ENCODE peak calls at places on chromosomes 12 and 14, in seven cellular contexts. H is HCT116, W is K562, B is HepG2, Q is H1, F is SK-N-SH, T is GM12878. S is an unnamed sample.

GRCh38 chr12:121917950-121918678 is at the start of gene CFAP251:
- DNase-seq in W (peak), T (peak), B (no peak), H (peak), Q (peak), F (peak), S (peak)

GRCh38 chr14:105192866-105193731 is 12.0 kb upstream of the NUDT14 start:
- DNase-seq in T (no peak), B (no peak), Q (no peak), W (no peak), H (no peak), F (no peak), S (no peak)

GRCh38 chr14:26597136-26598080 is at the start of gene NOVA1:
- DNase-seq in Q (peak), W (no peak), F (peak), T (no peak), B (no peak), H (no peak), S (peak)

GRCh38 chr14:84707830-84708229 is 822.1 kb upstream of the FLRT2 start:
- DNase-seq in W (no peak), F (no peak), B (no peak), T (no peak), H (no peak), Q (no peak), S (no peak)

GRCh38 chr14:28759056-28759657 is 7.4 kb upstream of the FOXG1 start:
- DNase-seq in B (no peak), H (no peak), Q (no peak), W (no peak), F (no peak), T (no peak), S (no peak)

GRCh38 chr14:45810152-45810872 is 557.3 kb upstream of the MIS18BP1 start:
- DNase-seq in W (no peak), T (peak), F (no peak), Q (no peak), H (no peak), B (no peak), S (peak)

GRCh38 chr14:103840016-103840415 is 7.4 kb downstream of the PPP1R13B start:
- DNase-seq in H (no peak), Q (no peak), T (no peak), F (no peak), B (no peak), W (no peak), S (no peak)

GRCh38 chr14:65866422-65866821 is 453.9 kb downstream of the FUT8 start:
- DNase-seq in H (no peak), F (no peak), B (no peak), T (no peak), W (no peak), Q (no peak), S (no peak)

GRCh38 chr14:31229009-31229408 is 21.4 kb upstream of the HECTD1 start:
- DNase-seq in B (no peak), H (no peak), Q (no peak), W (no peak), T (no peak), F (no peak), S (no peak)

GRCh38 chr14:71214241-71214640 is 307.0 kb downstream of the PCNX1 start:
- DNase-seq in T (no peak), F (no peak), H (no peak), B (no peak), W (no peak), Q (no peak), S (no peak)

GRCh38 chr14:89572566-89573398 is 155.7 kb upstream of the FOXN3 start:
- DNase-seq in B (no peak), W (no peak), T (no peak), H (no peak), Q (no peak), F (no peak), S (no peak)

GRCh38 chr12:19239616-19240234 is 110.2 kb downstream of the PLEKHA5 start:
- DNase-seq in F (no peak), W (no peak), Q (no peak), H (no peak), B (no peak), T (no peak), S (no peak)

GRCh38 chr12:123063535-123063934 is 83.1 kb downstream of the ARL6IP4 start:
- DNase-seq in Q (peak), H (no peak), B (peak), F (peak), T (no peak), W (peak), S (peak)

GRCh38 chr12:57519758-57520007 is 631 bp downstream of the DDIT3 start:
- DNase-seq in F (no peak), W (no peak), Q (no peak), B (no peak), T (no peak), H (no peak), S (no peak)

GRCh38 chr12:84740602-84741001 is 172.0 kb downstream of the SLC6A15 start:
- DNase-seq in F (no peak), T (no peak), Q (no peak), H (no peak), W (no peak), B (no peak), S (no peak)

GRCh38 chr12:130401703-130402102 is 64.0 kb downstream of the PIWIL1 start:
- DNase-seq in Q (no peak), B (peak), F (no peak), H (no peak), T (no peak), W (no peak), S (peak)

GRCh38 chr12:6700646-6701051 is at the start of gene PIANP:
- DNase-seq in H (no peak), F (peak), Q (no peak), W (peak), B (no peak), T (no peak), S (peak)

GRCh38 chr12:7859552-7859951 is 13.2 kb downstream of the SLC2A14 start:
- DNase-seq in F (no peak), W (no peak), B (no peak), Q (no peak), H (no peak), T (no peak), S (no peak)

GRCh38 chr12:128643106-128643651 is 180.6 kb downstream of the SLC15A4 start:
- DNase-seq in B (no peak), H (no peak), Q (no peak), F (no peak), T (no peak), W (no peak), S (no peak)

GRCh38 chr14:75543786-75544185 is 21.5 kb downstream of the BATF start:
- DNase-seq in F (no peak), H (no peak), Q (no peak), T (no peak), B (no peak), W (no peak), S (no peak)

GRCh38 chr12:42180990-42181611 is 36.4 kb upstream of the GXYLT1 start:
- DNase-seq in F (no peak), H (no peak), T (no peak), B (peak), W (no peak), Q (no peak), S (peak)

GRCh38 chr14:82710257-82710841 is 1176.7 kb upstream of the SEL1L start:
- DNase-seq in B (peak), T (peak), Q (peak), H (peak), W (peak), F (peak), S (peak)

GRCh38 chr14:106417224-106418049 is 891.1 kb downstream of the TMEM121 start:
- DNase-seq in Q (peak), T (peak), W (peak), H (peak), B (peak), F (peak), S (no peak)

GRCh38 chr12:1531654-1532366 is 62.6 kb downstream of the FBXL14 start:
- DNase-seq in W (no peak), H (no peak), B (no peak), T (peak), Q (no peak), F (no peak), S (no peak)

GRCh38 chr12:32889073-32889760 is 7.4 kb downstream of the PKP2 start:
- DNase-seq in H (no peak), W (no peak), T (no peak), B (no peak), Q (no peak), F (no peak), S (no peak)

GRCh38 chr12:105920161-105920684 is 218.5 kb downstream of the NUAK1 start:
- DNase-seq in W (no peak), T (no peak), Q (no peak), F (peak), B (no peak), H (no peak), S (no peak)

GRCh38 chr14:103702497-103703432 is 12.5 kb downstream of the XRCC3 start:
- DNase-seq in Q (no peak), T (no peak), B (no peak), H (no peak), W (no peak), F (peak), S (no peak)

GRCh38 chr12:71216725-71217579 is 59.2 kb upstream of the TSPAN8 start:
- DNase-seq in W (peak), H (peak), F (peak), B (peak), Q (no peak), T (no peak), S (peak)
- TF ChIP-seq JUND in W (no peak), H (no peak), F (no peak), B (no peak), Q (no peak), T (no peak), S (no peak)

DNA sequence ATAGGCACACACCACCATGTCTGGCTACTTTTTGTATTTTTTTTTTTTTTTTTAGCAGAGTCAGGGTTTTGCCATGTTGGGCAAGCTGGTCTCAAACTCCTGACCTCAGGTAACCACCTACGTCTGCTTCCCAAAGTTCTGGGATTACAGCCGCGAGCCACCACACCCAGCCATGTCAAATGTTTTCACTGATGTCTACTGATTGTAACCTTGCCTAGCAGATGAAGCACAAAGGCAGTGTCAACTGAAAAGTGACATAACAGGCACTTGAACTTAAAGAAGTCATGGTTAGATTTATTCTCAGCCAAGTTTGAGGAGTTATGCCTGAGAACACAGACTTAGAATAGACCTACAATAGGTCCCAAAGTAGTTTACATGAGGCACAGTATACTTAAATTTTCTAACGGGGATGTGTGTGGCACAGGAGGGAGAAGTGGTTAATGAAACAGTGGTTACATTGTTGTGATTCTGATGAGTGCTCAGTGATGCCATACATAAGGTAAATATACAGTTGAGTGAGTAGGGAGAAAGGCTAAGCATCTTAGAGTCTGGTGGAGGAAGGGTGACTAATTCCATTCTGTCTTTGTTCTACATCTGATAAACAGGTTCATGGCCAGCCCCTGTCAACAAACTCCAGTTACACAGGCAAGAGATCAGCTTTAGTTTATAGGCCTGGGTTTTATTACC is 12.6 kb upstream of the RNASE4 start:
- DNase-seq in B (peak), T (no peak), F (no peak), Q (no peak), W (no peak), H (no peak), S (peak)
- TF ChIP-seq JUND in B (peak), T (no peak), F (no peak), Q (no peak), W (no peak), H (no peak), S (no peak)

GRCh38 chr12:75979181-75979580 is 52.4 kb downstream of the PHLDA1 start:
- DNase-seq in H (no peak), W (no peak), B (no peak), Q (no peak), T (no peak), F (no peak), S (no peak)
- TF ChIP-seq JUND in H (peak), W (no peak), B (no peak), Q (no peak), T (no peak), F (peak), S (no peak)

GRCh38 chr12:64658892-64659481 is 48.7 kb downstream of the RASSF3 start:
- DNase-seq in B (no peak), Q (no peak), T (no peak), F (no peak), H (no peak), W (no peak), S (no peak)

GRCh38 chr12:64660237-64661018 is 50.1 kb downstream of the RASSF3 start:
- DNase-seq in W (no peak), T (peak), H (no peak), Q (no peak), F (no peak), B (no peak), S (no peak)

GRCh38 chr12:64665506-64665905 is 55.2 kb downstream of the RASSF3 start:
- DNase-seq in W (no peak), B (no peak), Q (no peak), F (no peak), H (no peak), T (peak), S (no peak)

GRCh38 chr12:64666054-64666914 is 56.0 kb downstream of the RASSF3 start:
- DNase-seq in F (no peak), T (no peak), W (no peak), B (peak), Q (no peak), H (no peak), S (no peak)

GRCh38 chr12:64663019-64663418 is 52.7 kb downstream of the RASSF3 start:
- DNase-seq in H (no peak), Q (no peak), B (no peak), T (no peak), W (no peak), F (no peak), S (no peak)
- TF ChIP-seq JUND in H (no peak), Q (no peak), B (no peak), T (no peak), W (no peak), F (no peak), S (no peak)

GRCh38 chr12:95766356-95767019 is 24.1 kb downstream of the NTN4 start:
- DNase-seq in F (no peak), W (no peak), H (no peak), Q (no peak), T (no peak), B (peak), S (peak)

GRCh38 chr12:95764848-95765247 is 25.7 kb downstream of the NTN4 start:
- DNase-seq in T (no peak), W (no peak), F (no peak), H (no peak), Q (no peak), B (no peak), S (no peak)

GRCh38 chr12:95763809-95764253 is 26.7 kb downstream of the NTN4 start:
- DNase-seq in F (no peak), Q (no peak), W (no peak), H (peak), T (no peak), B (peak), S (no peak)

GRCh38 chr12:95762123-95762785 is 28.3 kb downstream of the NTN4 start:
- DNase-seq in B (peak), H (no peak), Q (no peak), F (no peak), W (no peak), T (no peak), S (peak)

GRCh38 chr12:95767703-95768102 is 22.9 kb downstream of the NTN4 start:
- DNase-seq in B (no peak), H (no peak), Q (no peak), T (no peak), W (no peak), F (no peak), S (no peak)
- TF ChIP-seq JUND in B (no peak), H (no peak), Q (no peak), T (no peak), W (no peak), F (no peak), S (no peak)

GRCh38 chr12:75452675-75453330 is 27.8 kb upstream of the GLIPR1 start:
- DNase-seq in B (no peak), T (no peak), W (no peak), H (no peak), F (no peak), Q (no peak), S (no peak)

GRCh38 chr12:75443709-75444108 is 36.8 kb upstream of the GLIPR1 start:
- DNase-seq in Q (no peak), T (no peak), W (no peak), F (no peak), H (no peak), B (no peak), S (no peak)

GRCh38 chr12:75444444-75445136 is 36.0 kb upstream of the GLIPR1 start:
- DNase-seq in Q (no peak), B (peak), T (no peak), H (no peak), W (no peak), F (no peak), S (no peak)

GRCh38 chr12:75447695-75448393 is 32.7 kb upstream of the GLIPR1 start:
- DNase-seq in H (no peak), B (no peak), F (no peak), Q (no peak), T (no peak), W (no peak), S (no peak)

DNA sequence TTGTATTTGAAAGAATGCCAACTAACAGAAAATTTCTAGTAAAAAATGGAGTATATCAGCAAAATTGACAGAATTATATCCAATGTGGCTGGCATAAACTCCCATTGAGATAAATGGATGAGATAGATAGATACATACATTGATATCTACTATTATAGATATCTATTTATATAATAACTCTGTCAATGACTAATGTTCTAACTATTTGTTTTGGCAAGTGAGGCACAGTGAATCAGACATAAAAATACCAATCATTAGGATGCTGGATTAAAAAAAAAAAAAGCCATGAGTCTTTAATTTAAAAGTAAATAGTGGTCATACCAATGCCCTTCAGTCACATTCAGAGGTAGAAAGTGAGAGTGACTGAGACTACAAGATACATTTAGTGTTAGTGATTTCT is 33.7 kb upstream of the GLIPR1 start:
- DNase-seq in W (no peak), T (no peak), B (no peak), Q (no peak), H (no peak), F (no peak), S (no peak)
- TF ChIP-seq JUND in W (no peak), T (no peak), B (no peak), Q (no peak), H (no peak), F (peak), S (no peak)

GRCh38 chr12:124359671-124360581 is 65.0 kb downstream of the RFLNA start:
- DNase-seq in W (no peak), H (no peak), T (no peak), B (no peak), F (peak), Q (no peak), S (peak)
- TF ChIP-seq JUND in W (no peak), H (no peak), T (no peak), B (no peak), F (no peak), Q (no peak), S (no peak)

S was measured in T47D.